ENCODE peak calls at places on chromosome 9, in eight cellular contexts. O is GM23248, K is PC-9, A is IMR-90, J is H1, B is neuronal stem cell, L is fibroblast of lung, D is DND-41. G is an unnamed sample. For H3K36me3 and H3K4me1, the result is how much of the 10 kb centered on the place peaks cover.

GRCh38 chr9:105344283-105344682 is 99.8 kb downstream of the SLC44A1 start:
- DNase-seq in A (no peak), O (no peak), B (no peak), K (no peak), J (no peak), D (no peak), L (no peak), G (no peak)

GRCh38 chr9:969310-969692 is 7.2 kb upstream of the DMRT3 start:
- DNase-seq in O (no peak), K (no peak), B (no peak), D (no peak), A (no peak), L (no peak), J (no peak), G (no peak)

GRCh38 chr9:109632817-109633216 is 134.7 kb upstream of the PTPN3 start:
- DNase-seq in A (no peak), D (no peak), J (no peak), L (no peak), B (no peak), K (no peak), O (peak), G (no peak)

GRCh38 chr9:128370752-128371621 is at the start of gene URM1:
- DNase-seq in O (peak), K (peak), J (peak), D (peak), L (peak), B (peak), A (peak), G (peak)

GRCh38 chr9:113222482-113222841 is 1.1 kb downstream of the SLC31A1 start:
- DNase-seq in J (no peak), O (peak), D (no peak), A (peak), L (no peak), B (no peak), K (no peak), G (no peak)

GRCh38 chr9:18071651-18072060 is 402.3 kb upstream of the ADAMTSL1 start:
- DNase-seq in D (no peak), A (peak), B (no peak), O (peak), J (no peak), L (peak), K (no peak), G (no peak)

GRCh38 chr9:82334286-82334685 is 345.7 kb downstream of the SPATA31D1 start:
- DNase-seq in O (peak), A (peak), J (no peak), D (no peak), B (no peak), K (no peak), L (peak), G (no peak)

GRCh38 chr9:77152289-77152688 is 25.0 kb upstream of the VPS13A start:
- DNase-seq in D (no peak), L (no peak), A (no peak), K (no peak), J (no peak), B (no peak), O (no peak), G (no peak)

GRCh38 chr9:113343732-113344231 is 3.7 kb upstream of the WDR31 start:
- DNase-seq in A (no peak), K (peak), J (no peak), B (no peak), L (peak), O (peak), D (peak), G (no peak)

GRCh38 chr9:88106492-88106891 is 31.8 kb downstream of the SPATA31C2 start:
- DNase-seq in K (peak), D (peak), L (peak), O (peak), A (peak), B (no peak), J (no peak), G (no peak)

GRCh38 chr9:68552700-68553099 is 12.0 kb upstream of the TMEM252 start:
- DNase-seq in J (no peak), L (peak), B (no peak), O (peak), K (no peak), D (no peak), A (peak), G (no peak)

GRCh38 chr9:69326261-69326660 is 1.2 kb downstream of the ENTREP1 start:
- DNase-seq in L (no peak), B (no peak), D (no peak), O (no peak), K (no peak), J (no peak), A (no peak), G (no peak)

GRCh38 chr9:36974731-36975130 is 59.3 kb downstream of the PAX5 start:
- DNase-seq in B (no peak), K (no peak), J (no peak), L (no peak), O (no peak), A (no peak), D (no peak), G (no peak)

GRCh38 chr9:77952641-77953341 is 78.8 kb downstream of the GNAQ start:
- DNase-seq in B (no peak), J (no peak), L (peak), O (peak), A (peak), D (no peak), K (no peak), G (no peak)

GRCh38 chr9:123102380-123103113 is 69.1 kb downstream of the GPR21 start:
- DNase-seq in B (no peak), D (no peak), K (no peak), J (no peak), L (peak), A (peak), O (no peak), G (no peak)

GRCh38 chr9:95092321-95093072 is 225.0 kb downstream of the FANCC start:
- DNase-seq in J (no peak), B (peak), A (peak), D (peak), L (peak), K (peak), O (peak), G (no peak)

GRCh38 chr9:95004452-95005275 is 278.2 kb downstream of the AOPEP start:
- DNase-seq in L (peak), O (peak), J (no peak), D (no peak), K (peak), B (no peak), A (no peak), G (no peak)

GRCh38 chr9:20606637-20607036 is 15.7 kb downstream of the MLLT3 start:
- DNase-seq in O (no peak), A (no peak), J (no peak), B (no peak), L (no peak), D (no peak), K (no peak), G (no peak)

GRCh38 chr9:125241863-125242739 is 958 bp upstream of the HSPA5 start:
- DNase-seq in A (no peak), K (no peak), O (peak), J (no peak), B (no peak), D (no peak), L (no peak), G (no peak)

GRCh38 chr9:71608825-71609452 is 159.4 kb downstream of the CEMIP2 start:
- DNase-seq in B (peak), J (no peak), A (peak), D (no peak), O (no peak), L (peak), K (peak), G (no peak)

GRCh38 chr9:37034320-37034937 is 361 bp upstream of the PAX5 start:
- DNase-seq in D (no peak), A (no peak), L (peak), O (peak), J (no peak), K (no peak), B (no peak), G (no peak)

GRCh38 chr9:25857167-25857566 is 178.9 kb upstream of the TUSC1 start:
- DNase-seq in J (no peak), O (no peak), L (no peak), K (no peak), D (no peak), B (no peak), A (no peak), G (no peak)

GRCh38 chr9:133107961-133108793 is 12.9 kb downstream of the RALGDS start:
- DNase-seq in K (no peak), D (no peak), A (no peak), O (no peak), J (no peak), L (no peak), B (no peak), G (no peak)

GRCh38 chr9:37430841-37431597 is 8.5 kb downstream of the GRHPR start:
- DNase-seq in D (no peak), B (no peak), J (no peak), L (peak), K (no peak), O (peak), A (no peak), G (no peak)

GRCh38 chr9:34505370-34506120 is 17.2 kb downstream of the ENHO start:
- DNase-seq in K (no peak), D (no peak), L (peak), O (peak), A (no peak), J (no peak), B (no peak), G (no peak)

GRCh38 chr9:74696520-74696919 is 191.2 kb downstream of the TRPM6 start:
- DNase-seq in O (no peak), D (peak), A (no peak), J (no peak), B (no peak), L (no peak), K (no peak), G (no peak)

GRCh38 chr9:114051281-114051680 is 26.8 kb downstream of the AMBP start:
- DNase-seq in L (no peak), D (no peak), J (no peak), O (no peak), A (no peak), B (no peak), K (no peak), G (no peak)

GRCh38 chr9:75612205-75612604 is 278.3 kb upstream of the PCSK5 start:
- DNase-seq in A (no peak), O (no peak), J (no peak), L (no peak), D (no peak), K (no peak), B (no peak), G (no peak)

GRCh38 chr9:38017149-38017884 is 51.7 kb downstream of the SHB start:
- DNase-seq in A (peak), J (peak), O (peak), K (peak), B (peak), L (peak), D (no peak), G (no peak)

GRCh38 chr9:94563548-94563947 is 8.7 kb downstream of the PCAT7 start:
- DNase-seq in O (no peak), A (no peak), K (no peak), B (no peak), J (no peak), L (no peak), D (no peak), G (no peak)

GRCh38 chr9:17742065-17742464 is 163.2 kb downstream of the SH3GL2 start:
- DNase-seq in O (peak), D (no peak), J (peak), B (peak), A (no peak), K (no peak), L (no peak), G (no peak)

GRCh38 chr9:80839821-80840670 is 849.3 kb downstream of the TLE1 start:
- DNase-seq in D (no peak), K (no peak), J (no peak), B (no peak), A (no peak), L (peak), O (no peak), G (no peak)

GRCh38 chr9:111027798-111028197 is 10.5 kb downstream of the LPAR1 start:
- DNase-seq in O (peak), D (no peak), A (no peak), B (no peak), J (no peak), K (no peak), L (no peak), G (no peak)

GRCh38 chr9:120389300-120389699 is 190.7 kb downstream of the CDK5RAP2 start:
- DNase-seq in O (no peak), K (no peak), D (no peak), J (no peak), A (no peak), L (no peak), B (no peak), G (no peak)
- H3K36me3 ChIP-seq in O (under half), K (under half), D (half or more), J (under half), A (under half), L (under half), B (under half), G (under half)

GRCh38 chr9:89440046-89440445 is 57.9 kb downstream of the SEMA4D start:
- DNase-seq in K (no peak), A (no peak), B (no peak), O (no peak), D (no peak), J (no peak), L (no peak), G (no peak)
- H3K4me1 ChIP-seq in K (under half), A (under half), B (under half), O (under half), D (under half), J (under half), L (under half), G (under half)

GRCh38 chr9:99141849-99142248 is 36.9 kb downstream of the TGFBR1 start:
- DNase-seq in K (no peak), B (no peak), A (no peak), J (no peak), L (no peak), D (no peak), O (no peak), G (no peak)
- H3K4me2 ChIP-seq in K (no peak), B (no peak), A (no peak), J (no peak), L (no peak), D (no peak), O (no peak), G (no peak)

GRCh38 chr9:120532475-120532874 is 47.5 kb downstream of the CDK5RAP2 start:
- DNase-seq in D (no peak), A (no peak), O (peak), L (peak), J (no peak), K (peak), B (no peak), G (peak)
- H3K36me3 ChIP-seq in D (half or more), A (under half), O (under half), L (under half), J (under half), K (under half), B (under half), G (under half)

GRCh38 chr9:89421595-89421994 is 76.3 kb downstream of the SEMA4D start:
- DNase-seq in O (peak), A (peak), L (peak), K (no peak), J (no peak), B (no peak), D (no peak), G (no peak)
- H3K4me1 ChIP-seq in O (under half), A (under half), L (under half), K (under half), J (under half), B (under half), D (under half), G (under half)

DNA sequence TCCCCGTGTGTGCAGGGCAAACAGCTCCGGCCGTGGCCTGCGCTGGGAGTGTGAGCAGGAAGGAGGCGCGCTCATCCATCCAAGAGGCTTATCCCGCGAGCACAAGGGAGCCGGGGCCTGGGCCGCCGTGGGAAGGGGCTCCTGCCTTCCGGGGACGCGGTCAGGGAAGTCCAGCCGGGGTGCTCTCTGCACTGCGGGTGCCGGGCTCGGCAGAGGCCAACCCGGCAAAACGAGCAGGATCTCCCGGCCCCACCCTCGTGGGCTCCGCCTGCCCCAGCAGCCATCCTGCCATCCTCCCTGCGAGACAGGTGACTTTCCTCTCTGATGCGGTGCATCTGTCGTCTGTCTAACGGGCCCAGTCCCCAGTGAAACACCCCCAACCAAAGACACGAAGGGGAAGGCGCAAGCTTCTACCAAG is 244.2 kb downstream of the AUH start:
- DNase-seq in A (no peak), L (no peak), K (no peak), J (no peak), B (no peak), D (no peak), O (no peak), G (no peak)
- H3K4me2 ChIP-seq in A (no peak), L (no peak), K (no peak), J (peak), B (no peak), D (no peak), O (no peak), G (no peak)

DNA sequence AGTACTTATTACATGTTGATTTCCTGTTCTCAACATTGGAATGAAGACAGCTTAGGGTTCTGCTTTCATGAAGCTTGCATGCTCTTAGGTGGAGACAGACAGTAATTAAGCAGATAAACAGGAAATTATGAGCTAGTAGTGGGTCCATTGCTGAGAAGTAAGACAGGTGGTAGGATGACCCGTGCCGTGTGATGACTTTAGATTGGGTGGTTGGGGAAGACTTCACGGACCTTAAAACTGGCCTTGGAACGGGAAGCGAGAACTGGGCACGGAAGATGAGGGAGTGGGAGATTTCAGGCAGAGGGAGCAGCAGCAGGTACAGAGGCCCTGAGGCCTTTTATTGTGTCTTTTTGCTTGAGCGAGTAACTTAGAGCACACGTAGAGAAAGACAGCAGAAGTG is 27.2 kb downstream of the ABL1 start:
- DNase-seq in J (no peak), B (no peak), A (no peak), D (no peak), K (no peak), L (no peak), O (no peak), G (no peak)
- H3K36me3 ChIP-seq in J (under half), B (under half), A (under half), D (half or more), K (under half), L (under half), O (under half), G (under half)

DNA sequence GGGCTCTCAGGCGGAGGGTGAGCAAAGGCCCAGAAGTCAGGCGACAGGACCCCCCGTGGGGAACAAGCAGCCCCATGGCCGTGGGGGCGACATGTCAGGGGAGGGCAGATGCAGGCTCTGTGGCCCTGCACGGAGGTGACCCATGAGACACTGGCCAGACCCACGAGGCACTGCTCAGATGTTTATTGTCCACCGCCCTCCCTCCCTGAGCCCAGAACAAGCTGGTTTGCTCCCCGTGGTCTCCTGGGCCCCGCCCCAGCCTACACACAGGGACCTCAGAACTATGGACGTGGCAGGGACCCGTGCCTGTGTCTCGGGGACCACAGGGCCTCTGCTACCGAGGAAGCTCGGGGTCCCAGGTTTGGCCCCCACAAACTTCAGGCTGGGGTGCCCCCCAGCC is 1.9 kb downstream of the FUT7 start:
- DNase-seq in K (no peak), A (no peak), B (no peak), O (no peak), D (no peak), J (no peak), L (no peak), G (no peak)
- H3K4me1 ChIP-seq in K (under half), A (under half), B (under half), O (under half), D (under half), J (under half), L (under half), G (under half)

G was measured in keratinocyte.